ENCODE peak calls at places on chromosomes 6 and 20, in six cellular contexts. W is NB4, D is NCI-H1417, B is iris pigment epithelial cell, L is fibroblast of lung, N is left ventricle myocardium inferior. T is an unnamed sample.

GRCh38 chr6:16129623-16130243 is 847 bp downstream of the MYLIP start:
- DNase-seq in W (peak), D (peak), B (peak), L (peak), N (peak), T (no peak)

GRCh38 chr20:61364147-61364546 is 112.1 kb downstream of the CDH4 start:
- DNase-seq in W (no peak), D (no peak), B (no peak), L (no peak), N (no peak), T (no peak)

GRCh38 chr6:14638932-14639875 is 521.6 kb downstream of the CD83 start:
- DNase-seq in W (peak), D (peak), B (peak), L (peak), N (peak), T (no peak)

GRCh38 chr6:142542704-142543233 is 241.0 kb downstream of the ADGRG6 start:
- DNase-seq in W (no peak), D (no peak), B (peak), L (peak), N (peak), T (no peak)

GRCh38 chr6:32865724-32866443 is 11.9 kb downstream of the PSMB9 start:
- DNase-seq in W (no peak), D (no peak), B (no peak), L (no peak), N (no peak), T (no peak)

GRCh38 chr6:42339991-42340401 is 111.7 kb downstream of the TRERF1 start:
- DNase-seq in W (peak), D (no peak), B (no peak), L (no peak), N (no peak), T (no peak)

GRCh38 chr6:13175759-13176158 is 152.6 kb downstream of the TBC1D7 start:
- DNase-seq in W (peak), D (no peak), B (no peak), L (no peak), N (no peak), T (no peak)

GRCh38 chr6:13911337-13911736 is 13.4 kb upstream of the RNF182 start:
- DNase-seq in W (no peak), D (no peak), B (no peak), L (no peak), N (no peak), T (no peak)

GRCh38 chr6:108165714-108166663 is at the start of gene NR2E1:
- DNase-seq in W (no peak), D (no peak), B (no peak), L (peak), N (no peak), T (no peak)

GRCh38 chr20:59125332-59125731 is 38.3 kb upstream of the ZNF831 start:
- DNase-seq in W (no peak), D (no peak), B (no peak), L (no peak), N (no peak), T (no peak)

GRCh38 chr20:18527836-18528235 is 20.1 kb downstream of the SEC23B start:
- DNase-seq in W (no peak), D (no peak), B (peak), L (no peak), N (no peak), T (no peak)

GRCh38 chr6:40148882-40149573 is 214.8 kb upstream of the MOCS1 start:
- DNase-seq in W (peak), D (no peak), B (no peak), L (no peak), N (no peak), T (no peak)

GRCh38 chr6:80523531-80523970 is 417.1 kb downstream of the BCKDHB start:
- DNase-seq in W (no peak), D (no peak), B (peak), L (no peak), N (no peak), T (peak)

GRCh38 chr6:168799067-168799466 is 358.1 kb downstream of the SMOC2 start:
- DNase-seq in W (no peak), D (peak), B (no peak), L (no peak), N (no peak), T (no peak)

GRCh38 chr6:129637340-129638054 is 72.5 kb downstream of the ARHGAP18 start:
- DNase-seq in W (no peak), D (peak), B (no peak), L (no peak), N (no peak), T (no peak)

GRCh38 chr6:33288942-33289783 is at the start of the genes PFDN6 and WDR46:
- DNase-seq in W (peak), D (peak), B (peak), L (peak), N (peak), T (peak)

GRCh38 chr6:32885698-32886286 is 31.8 kb downstream of the PSMB9 start:
- DNase-seq in W (peak), D (peak), B (peak), L (peak), N (no peak), T (no peak)

GRCh38 chr20:48797275-48797825 is 30.4 kb downstream of the PREX1 start:
- DNase-seq in W (peak), D (no peak), B (no peak), L (no peak), N (peak), T (no peak)

GRCh38 chr20:47392721-47393073 is 36.2 kb upstream of the ZMYND8 start:
- DNase-seq in W (no peak), D (no peak), B (peak), L (no peak), N (no peak), T (no peak)

GRCh38 chr6:2725999-2726567 is 24.6 kb downstream of the MYLK4 start:
- DNase-seq in W (peak), D (no peak), B (peak), L (peak), N (no peak), T (peak)

GRCh38 chr20:7818477-7818876 is 121.8 kb downstream of the HAO1 start:
- DNase-seq in W (no peak), D (no peak), B (no peak), L (no peak), N (no peak), T (no peak)

GRCh38 chr6:22361576-22361975 is 64.7 kb upstream of the PRL start:
- DNase-seq in W (no peak), D (no peak), B (no peak), L (no peak), N (no peak), T (no peak)